ENCODE peak calls at places on chromosomes 12 and 14, in five cellular contexts. F is Peyer's patch, Q is uterus, S is body of pancreas, C is stomach. X is an unnamed sample. For H3K27me3 and H3K4me1, the result is how much of the 10 kb centered on the place peaks cover.

GRCh38 chr12:111174283-111175108 is 194.4 kb downstream of the PHETA1 start:
- DNase-seq in Q (no peak), S (no peak), C (no peak), F (no peak), X (no peak)

GRCh38 chr12:4910502-4911315 is 1.0 kb downstream of the KCNA1 start:
- DNase-seq in Q (no peak), S (no peak), C (no peak), F (no peak), X (no peak)

GRCh38 chr12:94779520-94779919 is 129.2 kb upstream of the TMCC3 start:
- DNase-seq in F (no peak), Q (no peak), C (no peak), S (no peak), X (no peak)

GRCh38 chr14:33509927-33510535 is 440.8 kb downstream of the EGLN3 start:
- DNase-seq in Q (peak), F (no peak), S (no peak), C (no peak), X (no peak)

GRCh38 chr12:96510306-96510764 is 21.0 kb downstream of the CFAP54 start:
- DNase-seq in F (no peak), Q (no peak), C (no peak), S (no peak), X (no peak)

GRCh38 chr12:10098762-10099161 is at the start of gene CLEC1A:
- DNase-seq in C (no peak), F (no peak), S (no peak), Q (peak), X (no peak)

GRCh38 chr12:16675438-16675837 is 69.5 kb upstream of the LMO3 start:
- DNase-seq in F (no peak), Q (no peak), C (no peak), S (no peak), X (no peak)

GRCh38 chr12:54723653-54724256 is 75.6 kb upstream of the DCD start:
- DNase-seq in C (no peak), S (no peak), F (no peak), Q (no peak), X (no peak)

GRCh38 chr12:120992989-120993388 is 14.6 kb downstream of the HNF1A start:
- DNase-seq in C (no peak), S (no peak), Q (no peak), F (no peak), X (no peak)

GRCh38 chr12:103766028-103766427 is 75.0 kb downstream of the NT5DC3 start:
- DNase-seq in C (no peak), F (peak), S (no peak), Q (no peak), X (no peak)

GRCh38 chr12:92297932-92298681 is 152.5 kb upstream of the BTG1 start:
- DNase-seq in Q (no peak), C (no peak), F (no peak), S (no peak), X (no peak)

GRCh38 chr14:74019743-74020142 is 594 bp downstream of the BBOF1 start:
- DNase-seq in C (no peak), S (no peak), F (no peak), Q (no peak), X (no peak)

GRCh38 chr14:37870947-37871346 is 275.5 kb downstream of the TTC6 start:
- DNase-seq in F (no peak), S (no peak), C (no peak), Q (no peak), X (no peak)

GRCh38 chr14:53894456-53894855 is 62.2 kb downstream of the BMP4 start:
- DNase-seq in C (no peak), F (no peak), S (no peak), Q (no peak), X (no peak)

DNA sequence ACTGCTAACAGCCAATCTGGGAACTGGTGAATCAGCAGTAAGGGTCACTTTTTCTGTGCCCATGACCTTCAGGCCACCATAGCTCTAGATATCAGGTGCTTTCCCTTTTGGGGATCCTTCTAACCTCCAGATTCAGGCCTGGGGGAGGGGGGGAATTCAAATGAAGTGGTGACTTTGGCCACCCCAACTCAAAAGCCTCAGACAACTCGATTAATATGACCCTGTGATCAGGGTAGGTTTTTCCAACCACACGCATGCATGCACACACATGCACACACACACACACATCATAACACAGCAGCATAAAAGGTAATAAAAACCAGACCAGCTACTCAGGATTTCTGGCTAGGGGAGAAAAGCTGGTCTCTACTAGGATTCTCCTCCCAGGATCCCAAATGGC is 5.3 kb downstream of the TBX3 start:
- DNase-seq in C (no peak), Q (no peak), S (no peak), F (no peak), X (no peak)
- H3K27me3 ChIP-seq in C (half or more), Q (under half), S (under half), F (under half), X (under half)

DNA sequence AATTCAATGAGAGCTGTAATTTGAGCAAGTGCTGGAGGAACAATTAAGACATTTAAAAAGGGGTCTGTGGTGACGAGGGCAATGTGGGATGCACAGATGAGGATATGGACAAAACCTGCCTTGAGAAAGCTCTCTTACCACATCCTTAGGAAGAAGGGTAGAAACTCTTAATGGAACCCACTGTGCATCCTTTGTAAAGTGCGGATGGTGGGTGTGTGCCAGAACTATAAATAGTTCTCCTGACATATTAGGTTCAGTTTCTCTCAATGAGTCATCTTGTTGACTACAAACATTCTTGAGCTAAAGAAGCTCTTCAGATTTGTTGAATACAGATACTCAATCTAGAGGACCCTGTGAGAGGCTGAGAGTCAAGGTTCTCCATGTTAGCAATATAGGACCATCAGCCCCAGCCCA is 106.1 kb upstream of the ANO4 start:
- DNase-seq in F (no peak), Q (no peak), C (no peak), S (no peak), X (no peak)
- H3K4me1 ChIP-seq in F (under half), Q (under half), C (under half), S (under half), X (under half)

GRCh38 chr12:112807452-112807851 is 15.9 kb downstream of the RPH3A start:
- DNase-seq in S (no peak), Q (no peak), F (no peak), C (no peak), X (no peak)
- H3K27me3 ChIP-seq in S (under half), Q (under half), F (under half), C (half or more), X (under half)

DNA sequence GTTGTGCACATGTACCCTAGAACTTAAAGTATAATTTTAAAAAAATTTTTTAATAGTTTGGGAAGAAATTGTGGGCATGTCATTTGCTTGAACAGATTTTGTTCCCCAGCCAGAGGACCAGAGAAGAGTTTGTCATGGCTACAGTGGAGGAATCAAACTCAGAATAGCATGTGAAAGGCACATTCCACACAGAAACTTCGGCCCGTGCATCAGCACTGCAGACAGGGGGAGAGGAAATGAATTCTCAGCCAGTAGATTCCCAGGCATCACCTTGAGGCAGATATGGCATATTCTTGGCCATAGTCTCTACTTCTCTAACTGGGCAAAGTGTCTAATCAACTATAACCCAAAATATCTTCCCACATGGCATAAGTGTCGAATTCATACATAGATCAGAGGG is 153.3 kb downstream of the PRKCH start:
- DNase-seq in C (no peak), F (no peak), S (no peak), Q (no peak), X (no peak)
- H3K4me1 ChIP-seq in C (half or more), F (half or more), S (under half), Q (under half), X (under half)

DNA sequence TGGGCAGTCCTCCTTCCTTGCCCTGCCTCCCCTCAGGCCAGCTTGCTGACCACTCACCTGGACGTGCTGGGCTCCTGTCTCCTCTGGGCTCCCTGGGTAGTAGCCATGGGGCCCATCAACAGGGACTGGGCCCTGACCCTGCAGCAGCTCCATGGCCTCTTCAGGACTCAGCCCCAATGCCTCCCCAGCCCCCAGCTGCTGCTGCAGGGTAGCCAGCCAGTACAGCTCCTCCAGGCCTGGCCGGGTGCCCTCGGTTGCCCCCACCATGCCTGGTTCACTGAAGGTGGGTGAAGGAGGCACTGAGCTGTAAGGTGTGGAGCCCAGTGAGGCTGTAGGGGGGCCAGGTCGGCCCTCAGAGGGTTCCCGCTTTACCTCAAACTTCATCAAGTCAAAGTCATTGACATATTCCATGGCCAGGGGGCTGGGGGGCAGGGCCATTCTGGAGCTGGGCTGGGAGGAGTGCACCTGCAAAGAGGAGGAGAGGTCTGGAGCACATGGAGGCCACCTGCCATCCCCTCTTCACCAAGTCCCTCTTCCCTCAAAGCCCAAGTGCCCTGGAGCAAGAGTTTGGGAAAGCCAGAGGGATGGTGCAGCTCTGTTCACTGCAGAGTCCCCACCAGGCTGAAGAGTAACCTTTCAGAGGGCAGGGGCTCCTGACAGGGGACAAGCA is 11.2 kb downstream of the CPNE6 start:
- DNase-seq in C (no peak), Q (no peak), F (no peak), S (no peak), X (no peak)
- H3K27me3 ChIP-seq in C (under half), Q (under half), F (under half), S (under half), X (under half)